ENCODE peak calls at places on chromosomes 5 and 9, in ten cellular contexts. T is epithelial cell of esophagus; B is neural progenitor cell; J is CD8-positive, alpha-beta T cell; S is mammary epithelial cell; G is heart right ventricle; L is psoas muscle; D is GM12865; X is coronary artery; M is foreskin fibroblast. F is an unnamed sample.

GRCh38 chr9:136225748-136226679 is 19.6 kb downstream of the QSOX2 start:
- DNase-seq in T (peak; percentile 81), B (peak; percentile 85), J (peak; percentile 41), S (peak; percentile 63), G (peak; percentile 53), L (peak; percentile 41), D (peak; percentile 83), X (no peak), M (peak; percentile 15), F (peak; percentile 6)

GRCh38 chr5:158914008-158914407 is 185.7 kb downstream of the EBF1 start:
- DNase-seq in T (no peak), B (no peak), J (no peak), S (no peak), G (no peak), L (no peak), D (no peak), X (no peak), M (no peak), F (no peak)

GRCh38 chr5:80540691-80541090 is 29.4 kb downstream of the ANKRD34B start:
- DNase-seq in T (no peak), B (no peak), J (no peak), S (no peak), G (no peak), L (no peak), D (no peak), X (no peak), M (no peak), F (no peak)

GRCh38 chr5:93078082-93079038 is 502.7 kb downstream of the NR2F1-AS1 start:
- DNase-seq in T (peak; percentile 86), B (no peak), J (no peak), S (peak; percentile 98), G (peak; percentile 79), L (peak; percentile 33), D (peak; percentile 60), X (peak; percentile 78), M (peak; percentile 99), F (peak; percentile 46)

GRCh38 chr5:135398160-135398854 is 724 bp downstream of the MACROH2A1 start:
- DNase-seq in T (peak; percentile 50), B (peak; percentile 80), J (no peak), S (peak; percentile 34), G (no peak), L (no peak), D (peak; percentile 66), X (no peak), M (peak; percentile 21), F (no peak)

GRCh38 chr9:19104528-19105282 is 2.0 kb upstream of the HAUS6 start:
- DNase-seq in T (no peak), B (peak; percentile 39), J (no peak), S (peak; percentile 84), G (no peak), L (no peak), D (no peak), X (no peak), M (no peak), F (no peak)

GRCh38 chr9:426264-426663 is 211.6 kb downstream of the DOCK8 start:
- DNase-seq in T (no peak), B (no peak), J (no peak), S (no peak), G (no peak), L (no peak), D (peak; percentile 5), X (no peak), M (no peak), F (no peak)

GRCh38 chr5:73909474-73909873 is 283.5 kb downstream of the ARHGEF28 start:
- DNase-seq in T (no peak), B (no peak), J (no peak), S (no peak), G (no peak), L (no peak), D (no peak), X (no peak), M (no peak), F (no peak)

GRCh38 chr9:130626249-130626982 is 38.0 kb upstream of the PRDM12 start:
- DNase-seq in T (no peak), B (peak; percentile 36), J (no peak), S (no peak), G (peak; percentile 43), L (no peak), D (no peak), X (no peak), M (no peak), F (no peak)

GRCh38 chr9:110282023-110282766 is 25.9 kb upstream of the TXN start:
- DNase-seq in T (no peak), B (no peak), J (no peak), S (no peak), G (no peak), L (no peak), D (no peak), X (no peak), M (no peak), F (peak; percentile 33)

GRCh38 chr9:70013598-70014196 is 30.0 kb upstream of the MAMDC2 start:
- DNase-seq in T (peak; percentile 69), B (no peak), J (no peak), S (peak; percentile 76), G (peak; percentile 10), L (peak; percentile 46), D (no peak), X (no peak), M (peak; percentile 52), F (peak; percentile 69)

GRCh38 chr5:13946111-13946510 is 1.6 kb upstream of the DNAH5 start:
- DNase-seq in T (peak; percentile 79), B (no peak), J (no peak), S (peak; percentile 63), G (no peak), L (no peak), D (no peak), X (no peak), M (no peak), F (peak; percentile 64)

DNA sequence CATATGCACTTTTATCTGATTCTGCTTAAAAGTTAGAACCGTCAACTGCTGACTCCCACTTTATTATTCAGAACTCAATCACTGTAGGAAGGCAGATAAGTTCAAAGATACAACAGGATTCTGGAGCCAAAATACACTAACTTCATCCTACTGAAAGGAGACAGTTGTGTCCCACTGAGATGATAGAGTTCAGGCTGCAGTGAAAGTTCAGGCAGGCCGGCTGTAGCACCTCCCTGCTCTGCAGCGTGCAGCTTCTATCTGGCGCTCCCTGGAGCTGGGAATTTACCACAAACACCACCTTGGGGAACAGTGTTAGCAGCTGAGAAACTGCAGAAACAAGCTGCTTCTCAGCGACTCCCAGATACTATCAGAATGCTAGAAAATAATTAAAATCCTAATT is 52.5 kb upstream of the CNTLN start:
- DNase-seq in T (no peak), B (peak; percentile 68), J (no peak), S (peak; percentile 5), G (no peak), L (no peak), D (no peak), X (no peak), M (peak; percentile 14), F (peak; percentile 20)
- TF ChIP-seq CTCF in T (peak; percentile 3), B (peak; percentile 32), J (no peak), S (peak; percentile 5), G (no peak), L (no peak), D (no peak), X (no peak), M (no peak), F (peak; percentile 31)

DNA sequence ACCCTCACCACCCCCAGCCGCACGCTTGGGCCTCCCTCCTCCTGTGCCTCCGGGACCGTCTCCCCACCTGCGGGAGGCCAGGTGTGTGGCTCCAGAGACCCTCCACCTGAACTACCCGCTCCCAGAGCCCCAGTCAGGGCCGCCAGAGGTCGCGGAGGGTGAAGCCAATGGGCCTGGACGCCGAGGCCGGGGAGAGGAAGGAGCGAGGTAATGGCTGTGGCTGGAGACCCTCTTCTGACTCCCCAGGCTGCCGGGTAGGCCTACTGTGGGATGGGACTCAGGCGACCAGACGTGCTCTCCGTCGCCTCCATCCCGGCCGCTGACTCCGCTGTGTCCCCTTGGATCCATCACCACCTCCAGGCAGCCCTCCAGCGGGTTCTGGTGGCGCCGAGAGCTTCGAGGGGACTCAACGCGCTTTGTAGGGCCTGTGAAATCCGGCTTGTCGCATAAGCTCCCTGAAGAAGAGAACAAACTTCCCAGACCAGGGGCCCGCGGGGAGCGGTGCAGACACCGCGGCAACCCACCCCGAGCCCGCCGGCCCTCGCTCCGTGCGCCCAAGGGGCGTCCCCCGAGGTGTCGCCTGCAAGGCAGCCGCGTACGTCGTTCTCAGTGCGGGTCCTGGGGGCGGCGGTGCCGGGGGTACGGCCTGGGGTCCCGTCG is 12.6 kb downstream of the IRX2 start:
- DNase-seq in T (no peak), B (no peak), J (no peak), S (no peak), G (no peak), L (no peak), D (no peak), X (peak; percentile 54), M (no peak), F (no peak)
- H3K4me3 ChIP-seq in T (peak overlapping the region; percentile 50), B (peak overlapping the region; percentile 59), J (no peak overlapping the region), S (peak overlapping the region; percentile 64), G (peak overlapping the region; percentile 53), L (peak overlapping the region; percentile 61), D (no peak overlapping the region), X (peak overlapping the region; percentile 75), M (peak overlapping the region; percentile 56), F (peak overlapping the region; percentile 44)

DNA sequence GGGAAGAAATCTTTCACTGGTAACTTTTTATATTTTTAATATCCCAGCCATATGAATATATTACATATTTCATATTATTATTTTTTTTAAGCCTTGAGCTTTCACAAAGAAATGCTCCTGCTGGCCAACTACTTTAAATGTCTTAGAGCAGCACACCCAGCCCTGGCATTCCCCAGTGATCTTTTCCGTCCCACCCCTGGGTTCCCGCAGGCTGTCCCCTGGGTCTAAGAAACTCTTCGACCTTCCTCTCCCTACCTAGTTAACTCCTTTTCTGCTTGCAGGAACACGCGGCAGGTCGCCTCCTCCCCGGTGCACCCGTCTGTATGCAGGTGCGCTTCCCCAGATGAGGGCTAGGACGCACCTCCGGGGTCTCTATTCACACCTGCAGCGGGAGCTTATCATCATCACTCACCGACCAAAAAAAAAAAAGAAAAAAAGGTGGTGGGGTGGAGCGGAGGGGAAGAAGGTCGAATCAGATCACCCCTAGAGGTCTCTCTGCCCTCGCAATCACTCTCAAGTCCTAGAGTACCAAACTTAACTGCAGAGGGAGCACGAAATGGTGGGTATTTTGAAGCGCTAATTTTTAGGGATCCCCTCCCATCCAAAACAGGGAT is 696 bp downstream of the ZFP62 start:
- DNase-seq in T (peak; percentile 40), B (peak; percentile 76), J (no peak), S (no peak), G (no peak), L (no peak), D (peak; percentile 88), X (no peak), M (peak; percentile 16), F (no peak)
- TF ChIP-seq CTCF in T (peak; percentile 14), B (peak; percentile 40), J (peak; percentile 56), S (peak; percentile 34), G (no peak), L (peak; percentile 5), D (peak; percentile 32), X (no peak), M (peak; percentile 13), F (no peak)

GRCh38 chr5:175652741-175653663 is 4.9 kb upstream of the HRH2 start:
- DNase-seq in T (no peak), B (no peak), J (peak; percentile 28), S (no peak), G (no peak), L (no peak), D (peak; percentile 24), X (no peak), M (no peak), F (no peak)
- H3K4me3 ChIP-seq in T (no peak overlapping the region), B (no peak overlapping the region), J (peak overlapping the region; percentile 22), S (no peak overlapping the region), G (no peak overlapping the region), L (no peak overlapping the region), D (no peak overlapping the region), X (no peak overlapping the region), M (no peak overlapping the region), F (no peak overlapping the region)